ENCODE peak calls at places on chromosomes 1 and 21, in seven cellular contexts. B, H, N, L, U, T and D are unnamed samples.

GRCh38 chr1:168439451-168440375 is 104.1 kb downstream of the XCL2 start:
- DNase-seq in N (peak; percentile 80), L (peak; percentile 61), U (peak; percentile 45), H (peak; percentile 84), B (peak; percentile 69), T (peak; percentile 65), D (peak; percentile 86)

GRCh38 chr1:31696246-31696645 is 7.6 kb downstream of the COL16A1 start:
- DNase-seq in H (no peak), T (no peak), U (no peak), N (no peak), B (no peak), L (no peak), D (no peak)

GRCh38 chr21:26112127-26112742 is 58.3 kb downstream of the APP start:
- DNase-seq in U (no peak), B (no peak), N (no peak), T (no peak), L (no peak), H (no peak), D (no peak)

GRCh38 chr1:56285554-56286402 is 293.6 kb downstream of the PLPP3 start:
- DNase-seq in L (no peak), T (no peak), H (no peak), U (no peak), B (no peak), N (no peak), D (peak; percentile 42)

GRCh38 chr1:50705041-50705440 is 255.0 kb downstream of the FAF1 start:
- DNase-seq in U (no peak), B (no peak), T (no peak), H (peak; percentile 13), L (no peak), N (no peak), D (no peak)

GRCh38 chr21:44090332-44090731 is 16.9 kb upstream of the PWP2 start:
- DNase-seq in N (no peak), B (no peak), H (no peak), T (no peak), U (no peak), L (no peak), D (no peak)

GRCh38 chr1:42551150-42551549 is 88.1 kb downstream of the CCDC30 start:
- DNase-seq in N (no peak), H (no peak), L (no peak), U (no peak), B (no peak), T (no peak), D (no peak)

GRCh38 chr1:233599542-233600073 is 14.3 kb upstream of the KCNK1 start:
- DNase-seq in N (no peak), T (no peak), L (no peak), H (no peak), U (no peak), B (no peak), D (no peak)

GRCh38 chr1:51650198-51650597 is 33.3 kb downstream of the OSBPL9 start:
- DNase-seq in L (no peak), B (no peak), H (peak; percentile 17), N (no peak), T (no peak), U (no peak), D (no peak)

GRCh38 chr1:155017021-155017945 is 14.7 kb downstream of the ZBTB7B start:
- DNase-seq in N (peak; percentile 87), B (peak; percentile 92), T (peak; percentile 88), H (peak; percentile 83), U (peak; percentile 47), L (peak; percentile 89), D (peak; percentile 98)

GRCh38 chr1:54268714-54269297 is 68.8 kb downstream of the MRPL37 start:
- DNase-seq in U (no peak), L (no peak), T (no peak), B (no peak), H (no peak), N (no peak), D (no peak)

GRCh38 chr1:23909412-23909811 is 3.8 kb downstream of the CNR2 start:
- DNase-seq in B (no peak), L (no peak), N (no peak), T (no peak), U (peak; percentile 63), H (no peak), D (no peak)

GRCh38 chr1:153771841-153772593 is 3.2 kb upstream of the SLC27A3 start:
- DNase-seq in H (no peak), N (no peak), B (peak; percentile 54), U (no peak), L (peak; percentile 21), T (no peak), D (peak; percentile 25)

GRCh38 chr21:42676799-42677198 is 23.4 kb downstream of the PDE9A start:
- DNase-seq in H (no peak), U (no peak), T (no peak), B (no peak), N (no peak), L (no peak), D (no peak)

GRCh38 chr1:100535264-100535663 is 2.7 kb upstream of the GPR88 start:
- DNase-seq in T (no peak), L (no peak), B (no peak), U (no peak), N (no peak), H (no peak), D (no peak)

GRCh38 chr1:234661249-234661928 is 51.4 kb upstream of the IRF2BP2 start:
- DNase-seq in U (no peak), L (no peak), T (no peak), B (no peak), N (no peak), H (no peak), D (no peak)

GRCh38 chr1:29326123-29326522 is 89.8 kb downstream of the PTPRU start:
- DNase-seq in H (no peak), L (no peak), B (no peak), T (no peak), U (no peak), N (no peak), D (no peak)

GRCh38 chr1:200546577-200546976 is 74.0 kb downstream of the KIF14 start:
- DNase-seq in H (no peak), L (no peak), U (no peak), B (no peak), T (no peak), N (no peak), D (no peak)
- TF ChIP-seq CEBPB in H (no peak), L (no peak), U (no peak), B (no peak), T (no peak), N (no peak), D (no peak)

GRCh38 chr1:32948082-32948722 is 16.4 kb downstream of the RNF19B start:
- DNase-seq in U (no peak), N (no peak), B (no peak), H (no peak), T (no peak), L (no peak), D (no peak)

GRCh38 chr1:32946413-32946812 is 18.2 kb downstream of the RNF19B start:
- DNase-seq in L (no peak), T (peak; percentile 51), U (no peak), B (no peak), H (no peak), N (no peak), D (no peak)

GRCh38 chr1:32947669-32948068 is 16.9 kb downstream of the RNF19B start:
- DNase-seq in B (no peak), H (no peak), T (no peak), U (no peak), L (no peak), N (no peak), D (no peak)

GRCh38 chr1:32948905-32949304 is 15.7 kb downstream of the RNF19B start:
- DNase-seq in L (no peak), N (no peak), T (peak; percentile 50), U (no peak), B (no peak), H (no peak), D (peak; percentile 29)

GRCh38 chr1:32949519-32949918 is 15.1 kb downstream of the RNF19B start:
- DNase-seq in U (no peak), N (no peak), H (no peak), B (no peak), T (no peak), L (no peak), D (no peak)
- TF ChIP-seq CEBPB in U (no peak), N (no peak), H (no peak), B (no peak), T (no peak), L (no peak), D (no peak)

GRCh38 chr1:1162597-1163537 is 10.8 kb upstream of the TTLL10 start:
- DNase-seq in H (no peak), B (no peak), L (no peak), N (peak; percentile 83), T (no peak), U (no peak), D (no peak)
- TF ChIP-seq CEBPB in H (no peak), B (no peak), L (no peak), N (no peak), T (no peak), U (no peak), D (no peak)

GRCh38 chr1:242605521-242605920 is 81.0 kb upstream of the PLD5 start:
- DNase-seq in B (no peak), U (no peak), L (no peak), N (no peak), H (no peak), T (no peak), D (no peak)
- TF ChIP-seq CEBPB in B (no peak), U (no peak), L (no peak), N (no peak), H (no peak), T (no peak), D (no peak)